ENCODE peak calls at places on chromosomes 5 and 9, in six cellular contexts. H is H1, G is GM12878, P is HCT116, F is Panc1, Y is K562. A is an unnamed sample.
A peak's percentile ranks its signal among the peaks of the same experiment; 100 is the strongest.

GRCh38 chr5:74556631-74557595 is 83.6 kb downstream of the ENC1 start:
- DNase-seq in H (no peak), G (no peak), P (no peak), F (no peak), Y (no peak), A (no peak)

GRCh38 chr9:129398901-129399300 is 220.8 kb upstream of the IER5L start:
- DNase-seq in H (no peak), G (no peak), P (no peak), F (no peak), Y (no peak), A (no peak)

GRCh38 chr9:125633116-125633743 is 73.8 kb downstream of the MAPKAP1 start:
- DNase-seq in H (no peak), G (no peak), P (no peak), F (no peak), Y (no peak), A (no peak)

GRCh38 chr9:73441890-73442818 is 290.5 kb downstream of the ANXA1 start:
- DNase-seq in H (peak; percentile 23), G (no peak), P (no peak), F (no peak), Y (no peak), A (no peak)

GRCh38 chr5:125408582-125409069 is 662.2 kb upstream of the ZNF608 start:
- DNase-seq in H (no peak), G (no peak), P (peak; percentile 27), F (no peak), Y (no peak), A (no peak)

GRCh38 chr5:153158608-153159007 is 331.9 kb upstream of the GRIA1 start:
- DNase-seq in H (no peak), G (no peak), P (no peak), F (no peak), Y (no peak), A (no peak)

GRCh38 chr5:177294632-177295031 is 8.9 kb downstream of the RAB24 start:
- DNase-seq in H (no peak), G (no peak), P (no peak), F (no peak), Y (no peak), A (no peak)

GRCh38 chr5:73205309-73205708 is 32.3 kb downstream of the TMEM174 start:
- DNase-seq in H (no peak), G (no peak), P (no peak), F (no peak), Y (no peak), A (no peak)

GRCh38 chr5:132476853-132477729 is 13.5 kb downstream of the IRF1 start:
- DNase-seq in H (no peak), G (no peak), P (no peak), F (no peak), Y (no peak), A (no peak)

GRCh38 chr5:164475339-164475977 is 970.0 kb downstream of the MAT2B start:
- DNase-seq in H (no peak), G (no peak), P (no peak), F (no peak), Y (no peak), A (peak; percentile 10)

GRCh38 chr9:104841601-104842106 is 77.7 kb downstream of the NIPSNAP3B start:
- DNase-seq in H (no peak), G (no peak), P (no peak), F (no peak), Y (no peak), A (no peak)

GRCh38 chr5:170782438-170782837 is 1.1 kb upstream of the GABRP start:
- DNase-seq in H (no peak), G (no peak), P (no peak), F (no peak), Y (no peak), A (no peak)

GRCh38 chr5:1540831-1541661 is 17.3 kb upstream of the LPCAT1 start:
- DNase-seq in H (no peak), G (no peak), P (no peak), F (no peak), Y (no peak), A (no peak)

GRCh38 chr5:60541980-60542379 is 158.0 kb downstream of the DEPDC1B start:
- DNase-seq in H (no peak), G (peak; percentile 41), P (no peak), F (no peak), Y (no peak), A (peak; percentile 89)

GRCh38 chr5:154502180-154502579 is 24.2 kb upstream of the HAND1 start:
- DNase-seq in H (no peak), G (no peak), P (no peak), F (no peak), Y (no peak), A (no peak)

GRCh38 chr9:133351908-133352634 is 4.1 kb downstream of the RPL7A start:
- DNase-seq in H (peak; percentile 65), G (no peak), P (no peak), F (no peak), Y (no peak), A (peak; percentile 74)

GRCh38 chr5:150217041-150217440 is 27.2 kb downstream of the SLC6A7 start:
- DNase-seq in H (no peak), G (no peak), P (no peak), F (no peak), Y (no peak), A (no peak)

GRCh38 chr5:93593476-93594060 is 10.5 kb downstream of the NR2F1 start:
- DNase-seq in H (no peak), G (no peak), P (no peak), F (no peak), Y (no peak), A (no peak)

GRCh38 chr5:64207978-64208377 is 42.3 kb downstream of the RNF180 start:
- DNase-seq in H (no peak), G (no peak), P (no peak), F (no peak), Y (no peak), A (peak; percentile 8)

GRCh38 chr9:22139261-22139660 is 130.2 kb upstream of the CDKN2B start:
- DNase-seq in H (no peak), G (no peak), P (no peak), F (no peak), Y (no peak), A (no peak)

GRCh38 chr5:131416729-131417128 is 152.9 kb downstream of the CDC42SE2 start:
- DNase-seq in H (no peak), G (peak; percentile 67), P (no peak), F (no peak), Y (no peak), A (no peak)

GRCh38 chr5:179530069-179530998 is 20.0 kb upstream of the RUFY1 start:
- DNase-seq in H (no peak), G (no peak), P (no peak), F (no peak), Y (peak; percentile 53), A (no peak)

GRCh38 chr9:105320568-105320967 is 76.1 kb downstream of the SLC44A1 start:
- DNase-seq in H (no peak), G (no peak), P (no peak), F (no peak), Y (no peak), A (no peak)

GRCh38 chr9:128175102-128175563 is 15.1 kb downstream of the BBLN start:
- DNase-seq in H (no peak), G (no peak), P (no peak), F (no peak), Y (no peak), A (no peak)

GRCh38 chr9:89865981-89866380 is 261.2 kb downstream of the GADD45G start:
- DNase-seq in H (no peak), G (no peak), P (no peak), F (no peak), Y (no peak), A (no peak)

GRCh38 chr5:177369050-177369912 is 11.6 kb downstream of the RGS14 start:
- DNase-seq in H (no peak), G (no peak), P (no peak), F (no peak), Y (no peak), A (no peak)

GRCh38 chr5:6704361-6704851 is 8.8 kb upstream of the TENT4A start:
- DNase-seq in H (no peak), G (no peak), P (no peak), F (peak; percentile 36), Y (no peak), A (no peak)

GRCh38 chr5:143229896-143230675 is 173.4 kb downstream of the NR3C1 start:
- DNase-seq in H (no peak), G (peak; percentile 99), P (no peak), F (no peak), Y (no peak), A (peak; percentile 37)

GRCh38 chr5:92548351-92548750 is 1032.7 kb downstream of the NR2F1-AS1 start:
- DNase-seq in H (no peak), G (no peak), P (no peak), F (no peak), Y (no peak), A (no peak)

GRCh38 chr5:136749016-136749415 is 383.7 kb upstream of the TRPC7 start:
- DNase-seq in H (no peak), G (no peak), P (no peak), F (no peak), Y (no peak), A (no peak)

GRCh38 chr9:131656356-131657030 is 83.4 kb downstream of the RAPGEF1 start:
- DNase-seq in H (no peak), G (peak; percentile 87), P (no peak), F (no peak), Y (no peak), A (no peak)

GRCh38 chr5:21654-22233 is 70.2 kb upstream of the PLEKHG4B start:
- DNase-seq in H (no peak), G (no peak), P (peak; percentile 38), F (no peak), Y (no peak), A (no peak)
- TF ChIP-seq SIN3A in H (no peak), G (no peak), P (no peak), F (no peak), Y (no peak), A (no peak)

GRCh38 chr9:20599195-20599594 is 23.1 kb downstream of the MLLT3 start:
- DNase-seq in H (no peak), G (no peak), P (no peak), F (no peak), Y (no peak), A (no peak)
- TF ChIP-seq SIN3A in H (no peak), G (no peak), P (no peak), F (no peak), Y (no peak), A (no peak)

GRCh38 chr5:82142928-82143577 is 135.1 kb downstream of the RPS23 start:
- DNase-seq in H (no peak), G (no peak), P (no peak), F (no peak), Y (no peak), A (no peak)

GRCh38 chr5:82142217-82142841 is 135.8 kb downstream of the RPS23 start:
- DNase-seq in H (no peak), G (no peak), P (no peak), F (no peak), Y (peak; percentile 11), A (no peak)

GRCh38 chr5:82137205-82137604 is 140.9 kb downstream of the RPS23 start:
- DNase-seq in H (no peak), G (no peak), P (no peak), F (no peak), Y (no peak), A (no peak)
- TF ChIP-seq SIN3A in H (no peak), G (no peak), P (no peak), F (no peak), Y (no peak), A (no peak)

DNA sequence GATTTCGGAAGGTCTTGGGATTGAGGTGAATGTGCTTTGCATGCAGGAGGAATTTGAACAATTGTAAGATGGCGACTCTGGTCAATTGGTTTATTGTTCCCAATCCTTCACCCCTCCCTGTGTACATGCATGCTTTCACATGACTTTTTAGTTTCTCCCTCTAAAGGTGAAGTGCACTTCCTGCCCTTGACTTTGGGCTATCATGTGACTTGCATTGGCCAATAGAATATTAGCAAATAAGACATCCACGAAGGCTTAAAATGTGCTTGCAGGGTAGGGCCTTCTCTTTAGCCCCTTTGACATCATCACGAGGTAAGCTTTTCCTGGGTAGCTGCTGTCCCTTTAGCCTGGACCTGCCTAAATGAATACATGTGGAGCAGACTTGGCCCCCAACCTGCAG is 8.1 kb upstream of the ZBTB43 start:
- DNase-seq in H (no peak), G (no peak), P (no peak), F (no peak), Y (peak; percentile 17), A (peak; percentile 17)
- TF ChIP-seq SIN3A in H (no peak), G (no peak), P (no peak), F (no peak), Y (no peak), A (no peak)